ENCODE peak calls at places on chromosomes 11 and 22, in five cellular contexts. One of them, this sample, is unnamed.

GRCh38 chr11:85299247-85299646 is 327.9 kb downstream of the DLG2 start:
- DNase-seq in K562: no peak
- DNase-seq in HepG2: no peak
- DNase-seq in HCT116: no peak
- DNase-seq in H1: no peak
- DNase-seq in this sample: no peak

GRCh38 chr11:10653242-10653641 is 40.3 kb downstream of the IRAG1 start:
- DNase-seq in K562: no peak
- DNase-seq in HepG2: no peak
- DNase-seq in HCT116: no peak
- DNase-seq in H1: no peak
- DNase-seq in this sample: no peak

GRCh38 chr11:57248780-57249383 is 11.8 kb upstream of the APLNR start:
- DNase-seq in K562: peak
- DNase-seq in HepG2: peak
- DNase-seq in HCT116: peak
- DNase-seq in H1: peak
- DNase-seq in this sample: no peak

GRCh38 chr11:105056446-105056845 is 11.3 kb upstream of the CARD16 start:
- DNase-seq in K562: no peak
- DNase-seq in HepG2: no peak
- DNase-seq in HCT116: no peak
- DNase-seq in H1: no peak
- DNase-seq in this sample: no peak

GRCh38 chr11:44622721-44623258 is 57.3 kb downstream of the CD82 start:
- DNase-seq in K562: no peak
- DNase-seq in HepG2: no peak
- DNase-seq in HCT116: no peak
- DNase-seq in H1: no peak
- DNase-seq in this sample: no peak

GRCh38 chr11:78381867-78382266 is 35.8 kb downstream of the GAB2 start:
- DNase-seq in K562: no peak
- DNase-seq in HepG2: no peak
- DNase-seq in HCT116: no peak
- DNase-seq in H1: no peak
- DNase-seq in this sample: no peak

GRCh38 chr22:31853736-31854500 is 90.4 kb upstream of the YWHAH start:
- DNase-seq in K562: no peak
- DNase-seq in HepG2: no peak
- DNase-seq in HCT116: no peak
- DNase-seq in H1: no peak
- DNase-seq in this sample: no peak

GRCh38 chr11:74685905-74686304 is 45.3 kb downstream of the CHRDL2 start:
- DNase-seq in K562: no peak
- DNase-seq in HepG2: no peak
- DNase-seq in HCT116: no peak
- DNase-seq in H1: no peak
- DNase-seq in this sample: no peak

GRCh38 chr11:35145249-35145648 is 6.3 kb downstream of the CD44 start:
- DNase-seq in K562: peak
- DNase-seq in HepG2: no peak
- DNase-seq in HCT116: no peak
- DNase-seq in H1: no peak
- DNase-seq in this sample: peak

GRCh38 chr22:31143537-31143936 is 3.2 kb upstream of the PLA2G3 start:
- DNase-seq in K562: no peak
- DNase-seq in HepG2: no peak
- DNase-seq in HCT116: no peak
- DNase-seq in H1: no peak
- DNase-seq in this sample: no peak

GRCh38 chr11:14643697-14644395 is at the start of gene PDE3B:
- DNase-seq in K562: peak
- DNase-seq in HepG2: peak
- DNase-seq in HCT116: peak
- DNase-seq in H1: no peak
- DNase-seq in this sample: no peak

GRCh38 chr22:29199702-29200400 is 5.8 kb upstream of the EMID1 start:
- DNase-seq in K562: no peak
- DNase-seq in HepG2: no peak
- DNase-seq in HCT116: no peak
- DNase-seq in H1: no peak
- DNase-seq in this sample: no peak

GRCh38 chr11:97979741-97980140 is 1041.0 kb upstream of the CNTN5 start:
- DNase-seq in K562: no peak
- DNase-seq in HepG2: no peak
- DNase-seq in HCT116: no peak
- DNase-seq in H1: no peak
- DNase-seq in this sample: no peak

GRCh38 chr22:27438271-27438980 is 363.1 kb downstream of the MN1 start:
- DNase-seq in K562: no peak
- DNase-seq in HepG2: no peak
- DNase-seq in HCT116: no peak
- DNase-seq in H1: no peak
- DNase-seq in this sample: no peak

GRCh38 chr11:32881286-32881685 is 11.3 kb upstream of the QSER1 start:
- DNase-seq in K562: no peak
- DNase-seq in HepG2: no peak
- DNase-seq in HCT116: no peak
- DNase-seq in H1: no peak
- DNase-seq in this sample: no peak
- TF ChIP-seq SRF in K562: no peak
- TF ChIP-seq SRF in HepG2: no peak
- TF ChIP-seq SRF in HCT116: no peak
- TF ChIP-seq SRF in H1: no peak
- TF ChIP-seq SRF in this sample: no peak

DNA sequence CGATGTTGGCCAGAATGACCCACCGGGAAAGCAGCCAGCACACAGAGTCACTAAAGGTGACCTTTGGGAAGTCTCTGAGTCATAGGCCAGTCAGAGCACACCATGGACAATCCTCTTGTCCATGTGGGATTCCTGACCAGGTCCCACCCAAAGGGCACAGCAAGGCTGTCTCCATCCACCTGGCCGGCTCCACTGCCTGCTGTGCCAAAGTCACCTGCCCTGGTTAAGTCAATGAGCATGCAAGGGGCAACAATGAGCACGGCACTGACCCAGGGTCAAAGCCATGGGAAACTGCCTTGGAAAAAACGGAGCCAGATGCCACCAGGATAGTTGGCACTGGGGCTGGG is 49.8 kb downstream of the SHANK2 start:
- DNase-seq in K562: no peak
- DNase-seq in HepG2: no peak
- DNase-seq in HCT116: no peak
- DNase-seq in H1: no peak
- DNase-seq in this sample: no peak
- TF ChIP-seq SRF in K562: no peak
- TF ChIP-seq SRF in HepG2: no peak
- TF ChIP-seq SRF in HCT116: no peak
- TF ChIP-seq SRF in H1: no peak
- TF ChIP-seq SRF in this sample: no peak

DNA sequence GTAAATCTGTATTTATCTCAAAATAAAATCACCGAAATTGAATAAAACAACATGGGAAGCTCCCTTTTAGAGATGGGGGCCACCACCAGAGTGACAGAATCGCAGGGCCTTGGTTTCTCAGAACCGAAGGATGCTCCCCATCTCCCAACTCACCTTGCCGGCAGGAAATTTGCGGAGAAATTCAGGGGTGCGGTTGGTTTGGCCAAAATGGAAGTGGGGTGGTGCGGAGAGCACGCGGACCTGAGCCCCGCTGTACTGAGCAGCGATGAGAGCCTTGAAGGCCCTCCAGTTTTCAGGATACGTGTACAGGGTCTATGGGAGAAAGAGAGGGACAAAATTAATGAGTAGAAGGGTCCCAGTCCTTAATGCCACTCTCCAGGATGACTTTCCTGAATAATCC is 1.3 kb downstream of the EEF1G start:
- DNase-seq in K562: no peak
- DNase-seq in HepG2: no peak
- DNase-seq in HCT116: no peak
- DNase-seq in H1: no peak
- DNase-seq in this sample: no peak
- TF ChIP-seq SRF in K562: no peak
- TF ChIP-seq SRF in HepG2: no peak
- TF ChIP-seq SRF in HCT116: no peak
- TF ChIP-seq SRF in H1: no peak
- TF ChIP-seq SRF in this sample: no peak

GRCh38 chr11:132405728-132406127 is 1035.3 kb downstream of the NTM start:
- DNase-seq in K562: no peak
- DNase-seq in HepG2: no peak
- DNase-seq in HCT116: no peak
- DNase-seq in H1: peak
- DNase-seq in this sample: no peak
- TF ChIP-seq SRF in K562: no peak
- TF ChIP-seq SRF in HepG2: no peak
- TF ChIP-seq SRF in HCT116: no peak
- TF ChIP-seq SRF in H1: no peak
- TF ChIP-seq SRF in this sample: no peak

GRCh38 chr11:2652857-2653643 is 46.7 kb downstream of the KCNQ1OT1 start:
- DNase-seq in K562: peak
- DNase-seq in HepG2: no peak
- DNase-seq in HCT116: no peak
- DNase-seq in H1: no peak
- DNase-seq in this sample: no peak

GRCh38 chr11:2656859-2657258 is 42.9 kb downstream of the KCNQ1OT1 start:
- DNase-seq in K562: no peak
- DNase-seq in HepG2: no peak
- DNase-seq in HCT116: no peak
- DNase-seq in H1: no peak
- DNase-seq in this sample: no peak

GRCh38 chr11:2655834-2656622 is 43.8 kb downstream of the KCNQ1OT1 start:
- DNase-seq in K562: no peak
- DNase-seq in HepG2: no peak
- DNase-seq in HCT116: no peak
- DNase-seq in H1: no peak
- DNase-seq in this sample: no peak

GRCh38 chr11:2653930-2654739 is 45.7 kb downstream of the KCNQ1OT1 start:
- DNase-seq in K562: no peak
- DNase-seq in HepG2: no peak
- DNase-seq in HCT116: no peak
- DNase-seq in H1: no peak
- DNase-seq in this sample: no peak

GRCh38 chr11:2655320-2655719 is 44.5 kb downstream of the KCNQ1OT1 start:
- DNase-seq in K562: no peak
- DNase-seq in HepG2: no peak
- DNase-seq in HCT116: no peak
- DNase-seq in H1: no peak
- DNase-seq in this sample: no peak
- TF ChIP-seq SRF in K562: no peak
- TF ChIP-seq SRF in HepG2: no peak
- TF ChIP-seq SRF in HCT116: no peak
- TF ChIP-seq SRF in H1: no peak
- TF ChIP-seq SRF in this sample: no peak

GRCh38 chr11:12785901-12786300 is 111.7 kb downstream of the TEAD1 start:
- DNase-seq in K562: no peak
- DNase-seq in HepG2: no peak
- DNase-seq in HCT116: no peak
- DNase-seq in H1: no peak
- DNase-seq in this sample: no peak
- TF ChIP-seq SRF in K562: no peak
- TF ChIP-seq SRF in HepG2: no peak
- TF ChIP-seq SRF in HCT116: no peak
- TF ChIP-seq SRF in H1: no peak
- TF ChIP-seq SRF in this sample: no peak

GRCh38 chr22:38266120-38266519 is 6.7 kb downstream of the TMEM184B start:
- DNase-seq in K562: peak
- DNase-seq in HepG2: no peak
- DNase-seq in HCT116: no peak
- DNase-seq in H1: no peak
- DNase-seq in this sample: no peak

GRCh38 chr22:38270091-38270972 is 2.5 kb downstream of the TMEM184B start:
- DNase-seq in K562: no peak
- DNase-seq in HepG2: no peak
- DNase-seq in HCT116: no peak
- DNase-seq in H1: no peak
- DNase-seq in this sample: no peak

GRCh38 chr22:38269466-38269865 is 3.3 kb downstream of the TMEM184B start:
- DNase-seq in K562: no peak
- DNase-seq in HepG2: no peak
- DNase-seq in HCT116: no peak
- DNase-seq in H1: no peak
- DNase-seq in this sample: no peak

GRCh38 chr22:38264322-38264843 is 8.4 kb downstream of the TMEM184B start:
- DNase-seq in K562: no peak
- DNase-seq in HepG2: no peak
- DNase-seq in HCT116: no peak
- DNase-seq in H1: no peak
- DNase-seq in this sample: no peak

GRCh38 chr22:38267086-38267485 is 5.7 kb downstream of the TMEM184B start:
- DNase-seq in K562: peak
- DNase-seq in HepG2: no peak
- DNase-seq in HCT116: no peak
- DNase-seq in H1: no peak
- DNase-seq in this sample: no peak
- TF ChIP-seq SRF in K562: no peak
- TF ChIP-seq SRF in HepG2: no peak
- TF ChIP-seq SRF in HCT116: no peak
- TF ChIP-seq SRF in H1: no peak
- TF ChIP-seq SRF in this sample: no peak

DNA sequence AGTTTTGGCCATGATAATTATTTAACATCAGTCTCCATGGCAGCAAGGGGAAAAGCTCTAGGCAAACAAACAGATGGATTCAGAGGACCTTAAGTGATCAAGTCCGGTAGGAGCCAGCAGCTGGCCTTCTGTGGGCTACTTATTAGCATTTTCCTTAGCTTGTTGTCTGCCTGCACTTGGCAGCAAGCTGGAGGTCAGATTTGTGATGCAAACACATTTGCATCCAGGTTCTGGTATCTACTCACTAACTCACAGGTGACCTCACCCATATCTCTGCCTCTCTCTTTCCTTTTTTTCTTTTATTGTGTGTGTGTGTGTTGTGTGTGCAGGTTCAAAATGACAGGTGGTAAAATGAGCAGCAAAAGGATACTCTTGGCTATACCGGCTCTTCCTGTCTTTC is 32.3 kb downstream of the ARHGAP42 start:
- DNase-seq in K562: no peak
- DNase-seq in HepG2: no peak
- DNase-seq in HCT116: no peak
- DNase-seq in H1: peak
- DNase-seq in this sample: no peak
- TF ChIP-seq SRF in K562: no peak
- TF ChIP-seq SRF in HepG2: no peak
- TF ChIP-seq SRF in HCT116: no peak
- TF ChIP-seq SRF in H1: no peak
- TF ChIP-seq SRF in this sample: no peak

GRCh38 chr11:68282141-68282860 is 10.5 kb upstream of the C11orf24 start:
- DNase-seq in K562: no peak
- DNase-seq in HepG2: no peak
- DNase-seq in HCT116: no peak
- DNase-seq in H1: no peak
- DNase-seq in this sample: peak
- TF ChIP-seq SRF in K562: no peak
- TF ChIP-seq SRF in HepG2: no peak
- TF ChIP-seq SRF in HCT116: no peak
- TF ChIP-seq SRF in H1: no peak
- TF ChIP-seq SRF in this sample: no peak